ENCODE peak calls at places on chromosomes 16 and 17, in ten cellular contexts. One of them, this sample, is unnamed.

GRCh38 chr17:75552847-75553552 is 27.5 kb downstream of the LLGL2 start:
- DNase-seq in activated T-helper 1 cell treated with Interleukin-2 at 50 U/mL for 16 hours: no peak
- DNase-seq in NCI-H1436 treated with DMSO at 0.1 percent for 48 hours: no peak
- DNase-seq in PC-9: no peak
- DNase-seq in A172: peak
- DNase-seq in progenitor cell of endocrine pancreas: no peak
- DNase-seq in LHCN-M2: no peak
- DNase-seq in nephron progenitor cell: peak
- DNase-seq in heart right ventricle: no peak
- DNase-seq in neural crest cell: no peak
- DNase-seq in this sample: no peak

GRCh38 chr16:81647527-81647926 is 131.6 kb upstream of the PLCG2 start:
- DNase-seq in activated T-helper 1 cell treated with Interleukin-2 at 50 U/mL for 16 hours: no peak
- DNase-seq in NCI-H1436 treated with DMSO at 0.1 percent for 48 hours: no peak
- DNase-seq in PC-9: no peak
- DNase-seq in A172: peak
- DNase-seq in progenitor cell of endocrine pancreas: no peak
- DNase-seq in LHCN-M2: peak
- DNase-seq in nephron progenitor cell: no peak
- DNase-seq in heart right ventricle: no peak
- DNase-seq in neural crest cell: no peak
- DNase-seq in this sample: no peak

GRCh38 chr17:47895254-47895855 is 681 bp upstream of the SP2 start:
- DNase-seq in activated T-helper 1 cell treated with Interleukin-2 at 50 U/mL for 16 hours: no peak
- DNase-seq in NCI-H1436 treated with DMSO at 0.1 percent for 48 hours: no peak
- DNase-seq in PC-9: no peak
- DNase-seq in A172: peak
- DNase-seq in progenitor cell of endocrine pancreas: no peak
- DNase-seq in LHCN-M2: peak
- DNase-seq in nephron progenitor cell: no peak
- DNase-seq in heart right ventricle: no peak
- DNase-seq in neural crest cell: no peak
- DNase-seq in this sample: no peak

GRCh38 chr17:11487469-11487868 is 110.8 kb upstream of the DNAH9 start:
- DNase-seq in activated T-helper 1 cell treated with Interleukin-2 at 50 U/mL for 16 hours: no peak
- DNase-seq in NCI-H1436 treated with DMSO at 0.1 percent for 48 hours: no peak
- DNase-seq in PC-9: no peak
- DNase-seq in A172: no peak
- DNase-seq in progenitor cell of endocrine pancreas: no peak
- DNase-seq in LHCN-M2: no peak
- DNase-seq in nephron progenitor cell: no peak
- DNase-seq in heart right ventricle: no peak
- DNase-seq in neural crest cell: no peak
- DNase-seq in this sample: no peak

GRCh38 chr16:27427538-27427937 is 25.6 kb downstream of the IL21R start:
- DNase-seq in activated T-helper 1 cell treated with Interleukin-2 at 50 U/mL for 16 hours: no peak
- DNase-seq in NCI-H1436 treated with DMSO at 0.1 percent for 48 hours: no peak
- DNase-seq in PC-9: no peak
- DNase-seq in A172: no peak
- DNase-seq in progenitor cell of endocrine pancreas: no peak
- DNase-seq in LHCN-M2: no peak
- DNase-seq in nephron progenitor cell: no peak
- DNase-seq in heart right ventricle: no peak
- DNase-seq in neural crest cell: no peak
- DNase-seq in this sample: no peak

GRCh38 chr17:64457156-64457555 is 8.2 kb downstream of the MILR1 start:
- DNase-seq in activated T-helper 1 cell treated with Interleukin-2 at 50 U/mL for 16 hours: no peak
- DNase-seq in NCI-H1436 treated with DMSO at 0.1 percent for 48 hours: no peak
- DNase-seq in PC-9: no peak
- DNase-seq in A172: no peak
- DNase-seq in progenitor cell of endocrine pancreas: no peak
- DNase-seq in LHCN-M2: peak
- DNase-seq in nephron progenitor cell: no peak
- DNase-seq in heart right ventricle: no peak
- DNase-seq in neural crest cell: no peak
- DNase-seq in this sample: no peak

GRCh38 chr17:46979023-46979870 is at the start of gene RPRML:
- DNase-seq in activated T-helper 1 cell treated with Interleukin-2 at 50 U/mL for 16 hours: no peak
- DNase-seq in NCI-H1436 treated with DMSO at 0.1 percent for 48 hours: no peak
- DNase-seq in PC-9: peak
- DNase-seq in A172: no peak
- DNase-seq in progenitor cell of endocrine pancreas: peak
- DNase-seq in LHCN-M2: no peak
- DNase-seq in nephron progenitor cell: peak
- DNase-seq in heart right ventricle: no peak
- DNase-seq in neural crest cell: peak
- DNase-seq in this sample: peak

GRCh38 chr17:9817086-9817485 is 4.8 kb downstream of the GSG1L2 start:
- DNase-seq in activated T-helper 1 cell treated with Interleukin-2 at 50 U/mL for 16 hours: no peak
- DNase-seq in NCI-H1436 treated with DMSO at 0.1 percent for 48 hours: no peak
- DNase-seq in PC-9: peak
- DNase-seq in A172: peak
- DNase-seq in progenitor cell of endocrine pancreas: peak
- DNase-seq in LHCN-M2: no peak
- DNase-seq in nephron progenitor cell: peak
- DNase-seq in heart right ventricle: no peak
- DNase-seq in neural crest cell: peak
- DNase-seq in this sample: peak

GRCh38 chr16:24318670-24319069 is 62.5 kb downstream of the CACNG3 start:
- DNase-seq in activated T-helper 1 cell treated with Interleukin-2 at 50 U/mL for 16 hours: no peak
- DNase-seq in NCI-H1436 treated with DMSO at 0.1 percent for 48 hours: no peak
- DNase-seq in PC-9: no peak
- DNase-seq in A172: no peak
- DNase-seq in progenitor cell of endocrine pancreas: no peak
- DNase-seq in LHCN-M2: no peak
- DNase-seq in nephron progenitor cell: no peak
- DNase-seq in heart right ventricle: no peak
- DNase-seq in neural crest cell: no peak
- DNase-seq in this sample: no peak

GRCh38 chr16:14193316-14193871 is 122.3 kb downstream of the MRTFB start:
- DNase-seq in activated T-helper 1 cell treated with Interleukin-2 at 50 U/mL for 16 hours: no peak
- DNase-seq in NCI-H1436 treated with DMSO at 0.1 percent for 48 hours: no peak
- DNase-seq in PC-9: no peak
- DNase-seq in A172: no peak
- DNase-seq in progenitor cell of endocrine pancreas: no peak
- DNase-seq in LHCN-M2: no peak
- DNase-seq in nephron progenitor cell: no peak
- DNase-seq in heart right ventricle: no peak
- DNase-seq in neural crest cell: no peak
- DNase-seq in this sample: no peak

This sample was measured in left ventricle myocardium superior.